ENCODE peak calls at places on chromosomes 3 and 15, in five cellular contexts. F is colonic mucosa, W is lower lobe of right lung, I is Panc1, G is esophagus squamous epithelium. U is an unnamed sample.

GRCh38 chr3:3798641-3799113 is 554 bp upstream of the LRRN1 start:
- DNase-seq in F (peak), W (peak), I (no peak), G (no peak), U (peak)

GRCh38 chr15:34606545-34606944 is 23.1 kb upstream of the GOLGA8B start:
- DNase-seq in F (no peak), W (no peak), I (no peak), G (no peak), U (no peak)

GRCh38 chr3:188184160-188184559 is 30.2 kb downstream of the LPP start:
- DNase-seq in F (no peak), W (no peak), I (no peak), G (no peak), U (no peak)

GRCh38 chr3:133799794-133800585 is 5.6 kb upstream of the SRPRB start:
- DNase-seq in F (no peak), W (no peak), I (no peak), G (no peak), U (no peak)

GRCh38 chr15:90674476-90674875 is 42.7 kb upstream of the BLM start:
- DNase-seq in F (no peak), W (no peak), I (no peak), G (no peak), U (no peak)

GRCh38 chr3:21407743-21408142 is 343.3 kb downstream of the ZNF385D start:
- DNase-seq in F (no peak), W (no peak), I (no peak), G (no peak), U (no peak)

GRCh38 chr3:89312141-89312540 is 204.7 kb downstream of the EPHA3 start:
- DNase-seq in F (no peak), W (no peak), I (no peak), G (no peak), U (no peak)

GRCh38 chr15:25244731-25245585 is 193.9 kb downstream of the UBE3A start:
- DNase-seq in F (peak), W (peak), I (no peak), G (no peak), U (no peak)

GRCh38 chr15:49044761-49045571 is 1.3 kb downstream of the SECISBP2L start:
- DNase-seq in F (no peak), W (no peak), I (no peak), G (no peak), U (no peak)

GRCh38 chr3:120496278-120496975 is 45.6 kb upstream of the FSTL1 start:
- DNase-seq in F (no peak), W (no peak), I (no peak), G (no peak), U (no peak)

GRCh38 chr15:48722764-48723661 is 77.5 kb upstream of the FBN1 start:
- DNase-seq in F (no peak), W (no peak), I (no peak), G (no peak), U (peak)

GRCh38 chr15:31278056-31278445 is 48.6 kb upstream of the KLF13 start:
- DNase-seq in F (no peak), W (no peak), I (no peak), G (no peak), U (no peak)
- TF ChIP-seq CTCF in F (no peak), W (no peak), I (no peak), G (no peak), U (no peak)

GRCh38 chr3:197598404-197598980 is 42.7 kb upstream of the BDH1 start:
- DNase-seq in F (no peak), W (no peak), I (no peak), G (no peak), U (no peak)

GRCh38 chr3:197595470-197596185 is 39.9 kb upstream of the BDH1 start:
- DNase-seq in F (no peak), W (no peak), I (no peak), G (no peak), U (no peak)

GRCh38 chr3:197599089-197599765 is 43.5 kb upstream of the BDH1 start:
- DNase-seq in F (peak), W (peak), I (peak), G (no peak), U (peak)

GRCh38 chr3:197600796-197601565 is 45.2 kb upstream of the BDH1 start:
- DNase-seq in F (no peak), W (no peak), I (no peak), G (no peak), U (no peak)

GRCh38 chr3:197597335-197597734 is 41.6 kb upstream of the BDH1 start:
- DNase-seq in F (peak), W (no peak), I (no peak), G (no peak), U (no peak)
- H3K4me3 ChIP-seq in F (no peak), W (no peak), I (no peak), G (no peak), U (no peak)

GRCh38 chr3:127473244-127474024 is 117.1 kb downstream of the TPRA1 start:
- DNase-seq in F (no peak), W (peak), I (no peak), G (no peak), U (no peak)
- TF ChIP-seq CTCF in F (peak), W (peak), I (no peak), G (peak), U (peak)

DNA sequence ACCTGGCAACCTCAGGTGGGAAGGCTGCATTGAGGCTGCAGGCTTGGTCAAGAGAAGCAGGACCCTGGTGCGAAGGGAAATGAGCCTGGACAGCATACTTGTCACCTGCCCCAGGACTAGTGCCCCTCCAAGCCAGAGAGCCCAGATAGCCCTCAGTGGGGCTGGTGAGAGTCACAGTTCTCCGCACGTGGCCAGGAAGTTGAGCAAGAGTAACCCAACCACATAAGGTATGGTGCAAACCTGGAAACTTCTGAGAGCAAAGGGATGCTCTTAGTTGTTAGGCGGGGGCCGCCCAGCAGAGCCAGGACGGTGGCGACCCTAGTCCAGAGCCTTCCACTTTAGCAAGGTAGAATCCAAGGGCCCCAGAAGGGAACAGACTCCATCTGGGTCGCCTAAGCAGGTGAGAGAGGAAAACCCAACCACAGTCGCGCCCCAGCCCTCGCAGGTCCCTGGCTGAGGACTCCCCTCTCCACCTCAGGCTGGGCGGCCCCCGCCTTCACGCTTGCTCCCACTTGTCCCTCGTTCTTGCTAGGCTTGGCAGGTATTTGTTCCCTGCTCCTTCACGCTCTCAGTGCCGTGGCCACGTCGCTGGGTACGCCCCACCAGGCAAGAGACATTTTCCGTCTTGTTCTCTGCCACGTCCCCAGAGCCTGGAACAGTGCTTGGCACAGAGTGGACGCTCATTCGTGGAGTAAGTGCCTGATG is 1.1 kb upstream of the VPS18 start:
- DNase-seq in F (no peak), W (no peak), I (no peak), G (no peak), U (no peak)
- H3K4me3 ChIP-seq in F (no peak), W (peak), I (no peak), G (no peak), U (no peak)

GRCh38 chr15:78727561-78727960 is 83.7 kb downstream of the ADAMTS7 start:
- DNase-seq in F (no peak), W (no peak), I (no peak), G (no peak), U (no peak)

GRCh38 chr15:78734441-78735064 is 76.7 kb downstream of the ADAMTS7 start:
- DNase-seq in F (no peak), W (no peak), I (no peak), G (no peak), U (no peak)

GRCh38 chr15:78726870-78727551 is 84.3 kb downstream of the ADAMTS7 start:
- DNase-seq in F (peak), W (no peak), I (no peak), G (no peak), U (no peak)

GRCh38 chr15:78732634-78733033 is 78.6 kb downstream of the ADAMTS7 start:
- DNase-seq in F (no peak), W (no peak), I (no peak), G (no peak), U (no peak)

DNA sequence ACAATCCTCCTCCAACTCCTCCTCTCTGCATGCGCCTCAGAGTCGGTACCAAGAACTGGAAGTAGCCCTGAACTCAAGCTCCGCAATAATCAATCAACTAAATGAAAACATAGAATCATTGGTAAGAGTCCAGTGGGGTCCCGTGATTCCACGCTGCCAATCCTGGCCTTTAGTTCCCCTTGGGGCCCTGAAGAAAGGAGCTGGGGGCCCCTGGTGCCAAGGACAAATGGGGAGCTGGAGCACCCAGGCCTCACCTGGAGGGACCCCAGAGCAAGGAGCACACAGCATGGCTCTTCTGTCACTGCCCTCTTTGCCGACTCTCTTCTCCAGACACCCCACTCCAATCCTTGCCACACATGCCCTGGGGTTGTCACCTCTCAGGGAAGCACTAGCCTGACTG is 80.3 kb downstream of the ADAMTS7 start:
- DNase-seq in F (no peak), W (no peak), I (no peak), G (no peak), U (no peak)
- TF ChIP-seq CTCF in F (no peak), W (no peak), I (no peak), G (no peak), U (no peak)

GRCh38 chr3:42117175-42118008 is 26.2 kb downstream of the TRAK1 start:
- DNase-seq in F (no peak), W (peak), I (no peak), G (no peak), U (no peak)
- H3K4me3 ChIP-seq in F (no peak), W (no peak), I (no peak), G (no peak), U (no peak)

DNA sequence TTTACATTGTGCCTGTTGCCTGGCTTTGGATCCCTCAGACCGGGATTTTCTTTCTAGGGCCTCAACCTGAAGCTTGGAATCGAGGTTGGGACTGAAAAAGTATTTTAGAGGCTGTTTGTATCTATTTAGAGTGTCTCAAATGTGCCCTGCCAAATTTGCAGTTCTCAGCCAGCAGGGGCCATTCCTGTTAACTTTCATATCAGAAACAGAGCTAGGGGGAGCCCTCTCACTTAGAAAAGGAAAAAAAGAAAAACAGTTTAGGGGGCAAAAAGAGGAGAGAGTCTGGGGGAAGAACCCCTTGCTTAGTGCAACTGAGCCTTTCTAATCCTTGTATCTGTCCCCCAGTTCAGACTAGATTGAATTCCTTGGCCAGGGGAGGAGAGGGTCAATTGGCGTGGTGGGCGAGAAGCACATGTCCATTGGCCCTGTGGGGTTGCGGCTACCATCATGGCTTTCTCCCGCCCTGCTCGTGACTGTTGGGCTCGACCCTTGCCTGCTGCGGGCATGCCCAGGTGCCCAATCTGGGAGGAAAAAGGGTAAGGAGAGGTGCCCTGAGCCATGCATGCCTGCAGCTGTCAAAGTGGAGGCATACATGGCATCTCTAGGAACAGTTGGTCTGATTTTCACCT is 101.6 kb downstream of the CFAP44 start:
- DNase-seq in F (no peak), W (no peak), I (no peak), G (no peak), U (no peak)
- TF ChIP-seq CTCF in F (no peak), W (no peak), I (peak), G (no peak), U (peak)